ENCODE peak calls at places on chromosomes 3 and 15, in five cellular contexts. W is HCT116, T is HepG2, F is PC-3, Y is fibroblast of lung. C is an unnamed sample.

GRCh38 chr3:50297384-50297775 is 1.8 kb downstream of the HYAL3 start:
- DNase-seq in F (no peak), Y (no peak), T (no peak), W (no peak), C (no peak)

GRCh38 chr15:71052356-71052755 is 62.9 kb upstream of the THSD4 start:
- DNase-seq in T (no peak), W (no peak), Y (peak; percentile 65), F (peak; percentile 82), C (no peak)

GRCh38 chr15:52486003-52486996 is 42.4 kb downstream of the MYO5A start:
- DNase-seq in W (no peak), T (no peak), Y (peak; percentile 65), F (no peak), C (no peak)

GRCh38 chr3:23490459-23490858 is 287.3 kb downstream of the UBE2E2 start:
- DNase-seq in W (no peak), F (peak; percentile 78), T (no peak), Y (peak; percentile 74), C (no peak)

GRCh38 chr3:41575754-41576153 is 376.4 kb downstream of the CTNNB1 start:
- DNase-seq in F (no peak), T (no peak), Y (no peak), W (no peak), C (no peak)

GRCh38 chr3:122777077-122777476 is 16.6 kb downstream of the HSPBAP1 start:
- DNase-seq in W (no peak), F (peak; percentile 56), T (no peak), Y (no peak), C (no peak)

GRCh38 chr3:150308481-150308918 is 99.6 kb upstream of the TSC22D2 start:
- DNase-seq in W (peak; percentile 50), Y (peak; percentile 75), T (no peak), F (no peak), C (no peak)

GRCh38 chr3:24508423-24508839 is 13.8 kb upstream of the THRB start:
- DNase-seq in Y (peak; percentile 75), T (no peak), F (peak; percentile 88), W (no peak), C (peak; percentile 71)

GRCh38 chr3:131772278-131772893 is 262.4 kb downstream of the CPNE4 start:
- DNase-seq in Y (no peak), W (no peak), T (no peak), F (no peak), C (no peak)

GRCh38 chr15:71791975-71792374 is 18.4 kb upstream of the NR2E3 start:
- DNase-seq in F (no peak), T (no peak), W (no peak), Y (no peak), C (no peak)

DNA sequence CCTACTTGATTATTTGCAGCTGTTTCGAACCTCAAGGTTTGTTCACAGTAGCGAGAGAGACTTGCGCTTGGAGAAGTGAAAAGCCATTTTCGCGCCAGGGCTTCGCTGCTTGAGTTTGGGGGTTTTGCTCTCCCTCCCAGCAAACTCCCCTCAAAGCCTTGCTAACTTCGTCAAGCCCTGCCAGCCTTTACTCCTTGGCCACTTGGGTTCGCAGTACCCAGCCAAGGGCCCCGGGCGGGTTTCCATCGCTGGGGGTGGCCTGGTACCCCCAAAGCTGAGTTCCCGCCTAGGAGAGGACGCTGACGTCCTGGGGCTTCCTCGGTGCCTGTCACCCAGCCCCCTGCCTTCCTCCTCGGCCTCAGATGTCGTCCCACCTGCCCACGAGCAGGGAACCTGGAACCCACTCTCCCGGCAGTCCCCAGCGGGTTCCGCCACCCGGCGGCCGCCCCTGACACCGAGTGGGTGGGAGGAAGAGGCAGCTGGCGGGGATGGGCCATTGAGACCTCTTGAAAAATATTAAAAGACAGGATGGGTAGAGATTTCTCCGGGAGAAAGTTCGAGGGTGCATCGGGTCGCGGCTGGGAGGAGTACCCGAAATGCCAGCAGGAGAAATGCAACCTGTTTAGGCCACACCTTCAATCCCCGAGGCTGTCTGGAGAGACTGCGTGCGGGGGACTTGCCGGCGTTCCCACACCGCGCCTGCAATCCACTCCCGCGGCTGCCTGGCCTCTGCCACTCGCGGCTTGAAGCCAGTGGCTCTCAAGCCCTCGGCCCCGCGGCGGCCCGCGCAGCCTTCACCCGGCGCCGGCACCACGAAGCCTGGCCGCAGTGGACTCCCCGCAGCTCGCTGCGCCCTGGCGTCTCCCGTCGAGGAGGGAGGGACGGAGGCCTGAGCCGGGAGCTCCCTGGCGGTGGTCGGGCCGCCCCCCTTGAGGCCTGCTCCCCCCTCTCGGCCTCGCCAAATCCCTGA is 8.8 kb upstream of the NR2F2 start:
- DNase-seq in F (peak; percentile 16), W (no peak), Y (peak; percentile 58), T (no peak), C (no peak)
- TF ChIP-seq EZH2 in F (no peak), W (no peak), Y (no peak), T (no peak), C (no peak)

GRCh38 chr3:185943363-185944106 is 5.7 kb upstream of the TRA2B start:
- DNase-seq in F (peak; percentile 87), Y (peak; percentile 57), W (peak; percentile 72), T (peak; percentile 88), C (peak; percentile 93)
- H3K4me2 ChIP-seq in F (peak overlapping the region; percentile 52), Y (peak overlapping the region; percentile 62), W (peak overlapping the region; percentile 64), T (peak overlapping the region; percentile 89), C (peak overlapping the region; percentile 60)

DNA sequence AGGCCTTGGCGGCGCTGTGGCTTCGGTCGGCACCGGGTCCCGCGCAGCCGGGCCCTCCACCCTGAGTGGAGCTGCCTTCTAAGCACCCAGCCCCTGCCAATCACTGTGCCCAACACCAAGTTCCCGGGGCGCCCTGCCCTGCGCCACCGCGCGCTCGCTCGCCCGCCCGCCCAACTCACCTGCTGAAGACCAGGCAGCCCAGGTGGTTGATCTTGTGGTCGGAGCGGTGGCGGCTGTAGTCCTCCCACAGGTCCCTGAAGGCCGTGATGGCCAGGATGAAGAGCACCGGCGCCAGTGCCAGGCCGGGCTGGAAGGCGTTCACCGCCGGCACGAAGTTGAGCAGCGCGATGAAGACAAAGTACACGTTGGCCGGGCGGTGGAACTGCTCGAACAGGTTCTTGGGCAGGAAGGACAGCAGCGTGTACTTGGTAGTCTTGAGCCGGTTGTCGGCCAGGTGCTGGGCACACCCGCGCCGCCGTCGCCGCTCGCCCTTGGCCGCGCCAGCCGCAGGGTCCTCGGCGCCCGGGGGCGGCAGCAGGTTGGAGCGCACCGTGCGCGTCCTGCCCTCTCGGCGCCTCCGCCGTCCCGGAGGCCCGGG is 559 bp downstream of the ATP10A start:
- DNase-seq in W (no peak), Y (peak; percentile 34), T (no peak), F (peak; percentile 44), C (no peak)
- TF ChIP-seq EZH2 in W (no peak), Y (no peak), T (no peak), F (no peak), C (no peak)

DNA sequence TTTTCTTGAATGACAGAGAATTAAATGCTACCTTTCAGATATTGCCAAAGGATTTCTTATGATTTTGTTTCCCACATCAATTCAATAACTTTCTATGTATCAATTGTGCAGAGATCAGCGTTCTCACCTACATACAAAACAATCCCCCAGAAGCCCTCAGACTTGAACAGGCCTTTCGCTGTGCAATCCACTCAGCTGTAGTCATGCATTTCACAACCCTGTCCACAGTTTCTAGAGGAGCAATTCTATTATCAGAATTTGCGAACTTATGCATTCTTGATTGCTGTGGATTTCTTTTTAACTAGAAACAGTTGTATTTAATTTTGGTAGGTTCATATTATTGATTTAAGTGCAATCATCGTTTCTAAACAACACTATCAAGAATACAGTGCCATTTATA is 13.7 kb upstream of the ALCAM start:
- DNase-seq in W (no peak), F (no peak), T (no peak), Y (peak; percentile 42), C (no peak)
- H3K4me2 ChIP-seq in W (no peak overlapping the region), F (peak overlapping the region; percentile 57), T (no peak overlapping the region), Y (no peak overlapping the region), C (peak overlapping the region; percentile 46)